ENCODE peak calls at places on chromosomes 16 and 17, in eight cellular contexts. W is mucosa of gallbladder; P is stimulated activated CD8-positive, alpha-beta memory T cell treated with anti-CD3 and anti-CD28 coated beads, Interleukin-4, amount 100 ng/mL, for 48 hours; Y is GM19239; S is WTC11; Z is activated gamma-delta T cell; T is kidney epithelial cell; M is uterus. O is an unnamed sample.

GRCh38 chr16:51825740-51826139 is 674.7 kb upstream of the SALL1 start:
- DNase-seq in P (no peak), Y (no peak), M (no peak), T (no peak), W (no peak), Z (no peak), S (no peak), O (no peak)

GRCh38 chr17:64736804-64737492 is 74.8 kb upstream of the SMURF2 start:
- DNase-seq in W (peak), M (no peak), Z (no peak), Y (no peak), P (peak), T (no peak), S (peak), O (peak)

GRCh38 chr17:17940451-17940911 is 31.7 kb downstream of the TOM1L2 start:
- DNase-seq in T (no peak), Z (no peak), S (no peak), M (no peak), W (no peak), P (no peak), Y (no peak), O (no peak)

GRCh38 chr17:36463916-36464764 is 22.3 kb upstream of the ZNHIT3 start:
- DNase-seq in P (peak), W (peak), Y (peak), S (peak), T (peak), M (no peak), Z (no peak), O (peak)

GRCh38 chr17:74514632-74515035 is 16.6 kb downstream of the CD300LB start:
- DNase-seq in P (peak), Z (no peak), Y (no peak), T (no peak), W (peak), M (no peak), S (no peak), O (no peak)

GRCh38 chr17:67388986-67389385 is 11.9 kb downstream of the PITPNC1 start:
- DNase-seq in Y (no peak), T (no peak), P (peak), W (no peak), M (no peak), Z (no peak), S (no peak), O (no peak)

GRCh38 chr17:27559996-27560481 is 70.9 kb upstream of the LGALS9 start:
- DNase-seq in M (peak), P (no peak), W (peak), Y (no peak), S (no peak), T (no peak), Z (no peak), O (no peak)

GRCh38 chr17:9928601-9929341 is 23.7 kb upstream of the RCVRN start:
- DNase-seq in T (peak), P (no peak), M (peak), W (no peak), Y (no peak), Z (no peak), S (peak), O (peak)

GRCh38 chr17:7208027-7208571 is 11.5 kb downstream of the DLG4 start:
- DNase-seq in M (no peak), P (no peak), S (peak), W (no peak), Z (no peak), T (no peak), Y (no peak), O (peak)

GRCh38 chr16:74107795-74108610 is 188.6 kb upstream of the PSMD7 start:
- DNase-seq in Z (no peak), W (no peak), M (no peak), Y (peak), P (peak), S (peak), T (peak), O (peak)

GRCh38 chr17:49471089-49471683 is 23.9 kb upstream of the NGFR start:
- DNase-seq in T (no peak), P (no peak), W (no peak), S (no peak), Y (no peak), M (no peak), Z (no peak), O (peak)

GRCh38 chr16:79598341-79599181 is 2.0 kb downstream of the MAF start:
- DNase-seq in Y (no peak), Z (no peak), W (peak), S (peak), T (no peak), M (peak), P (peak), O (peak)

GRCh38 chr16:48641770-48642169 is 31.8 kb upstream of the N4BP1 start:
- DNase-seq in W (no peak), Y (no peak), P (no peak), M (no peak), T (no peak), Z (no peak), S (no peak), O (no peak)

O was measured in GM23338.